ENCODE peak calls at places on chromosomes 4 and X, in four cellular contexts. F is mucosa of descending colon, H is thoracic aorta, Z is nephron progenitor cell. T is an unnamed sample.

GRCh38 chr4:149296503-149296902 is 519.1 kb downstream of the IQCM start:
- DNase-seq in Z (no peak), F (no peak), H (no peak), T (peak; percentile 14)

GRCh38 chrX:70201732-70202131 is 24.4 kb downstream of the DGAT2L6 start:
- DNase-seq in H (no peak), F (no peak), Z (no peak), T (no peak)

GRCh38 chr4:155602351-155603140 is 64.1 kb upstream of the GUCY1A1 start:
- DNase-seq in F (no peak), Z (no peak), H (no peak), T (no peak)

GRCh38 chr4:52869196-52869595 is 7.1 kb downstream of the RASL11B start:
- DNase-seq in H (peak; percentile 25), Z (peak; percentile 49), F (peak; percentile 35), T (no peak)

GRCh38 chr4:139266583-139267257 is 13.3 kb downstream of the MGARP start:
- DNase-seq in Z (peak; percentile 69), H (no peak), F (peak; percentile 80), T (peak; percentile 72)

GRCh38 chrX:2627272-2627867 is 63.7 kb upstream of the CD99 start:
- DNase-seq in F (peak; percentile 57), H (no peak), Z (peak; percentile 55), T (peak; percentile 29)

GRCh38 chr4:54233128-54233696 is 4.1 kb downstream of the PDGFRA start:
- DNase-seq in H (no peak), F (peak; percentile 83), Z (peak; percentile 93), T (peak; percentile 82)

GRCh38 chrX:2384486-2384885 is 116.3 kb downstream of the DHRSX start:
- DNase-seq in Z (no peak), F (no peak), H (no peak), T (no peak)

GRCh38 chr4:45472490-45472889 is 651.4 kb downstream of the GABRG1 start:
- DNase-seq in H (no peak), Z (no peak), F (no peak), T (no peak)

GRCh38 chrX:119398974-119399771 is at the start of gene SLC25A43:
- DNase-seq in Z (peak; percentile 42), F (peak; percentile 54), H (no peak), T (peak; percentile 20)

GRCh38 chr4:107740950-107741701 is 21.1 kb upstream of the PAPSS1 start:
- DNase-seq in H (no peak), F (peak; percentile 28), Z (peak; percentile 23), T (no peak)

GRCh38 chrX:134020910-134021309 is 35.5 kb upstream of the GPC3 start:
- DNase-seq in F (no peak), Z (no peak), H (no peak), T (no peak)

GRCh38 chr4:35358001-35358584 is 886.2 kb downstream of the ARAP2 start:
- DNase-seq in H (no peak), F (no peak), Z (no peak), T (no peak)

GRCh38 chr4:102338405-102338804 is 6.9 kb downstream of the SLC39A8 start:
- DNase-seq in Z (no peak), H (no peak), F (no peak), T (no peak)

GRCh38 chrX:100410083-100410590 is at the start of gene PCDH19:
- DNase-seq in Z (peak; percentile 89), F (peak; percentile 47), H (no peak), T (peak; percentile 35)

GRCh38 chr4:88320174-88320779 is 35.9 kb upstream of the PPM1K start:
- DNase-seq in F (no peak), Z (no peak), H (no peak), T (peak; percentile 14)

GRCh38 chr4:88211473-88212252 is 53.2 kb upstream of the ABCG2 start:
- DNase-seq in F (peak; percentile 83), H (no peak), Z (peak; percentile 56), T (peak; percentile 59)

GRCh38 chrX:132092439-132093065 is 35.3 kb downstream of the FRMD7 start:
- DNase-seq in H (peak; percentile 29), F (peak; percentile 76), Z (peak; percentile 73), T (peak; percentile 53)

GRCh38 chrX:130110379-130111219 is at the start of gene ELF4:
- DNase-seq in F (peak; percentile 53), H (no peak), Z (no peak), T (peak; percentile 59)

GRCh38 chrX:37785569-37785968 is 5.7 kb downstream of the CYBB start:
- DNase-seq in H (no peak), Z (no peak), F (no peak), T (no peak)

GRCh38 chr4:70925899-70926635 is 23.9 kb downstream of the MOB1B start:
- DNase-seq in F (no peak), H (no peak), Z (no peak), T (no peak)

GRCh38 chrX:139091086-139091485 is 379.6 kb upstream of the FGF13 start:
- DNase-seq in H (no peak), Z (no peak), F (no peak), T (no peak)

GRCh38 chr4:139301821-139302611 is at the start of gene NDUFC1:
- DNase-seq in H (no peak), Z (peak; percentile 63), F (peak; percentile 66), T (peak; percentile 56)

GRCh38 chr4:10635096-10635495 is 49.5 kb downstream of the CLNK start:
- DNase-seq in F (no peak), Z (no peak), H (no peak), T (no peak)

GRCh38 chr4:175469519-175469918 is 342.5 kb downstream of the GPM6A start:
- DNase-seq in H (no peak), F (no peak), Z (no peak), T (peak; percentile 4)

GRCh38 chr4:986949-987688 is at the start of gene IDUA:
- DNase-seq in H (no peak), F (peak; percentile 89), Z (peak; percentile 87), T (peak; percentile 88)

GRCh38 chr4:55278316-55278715 is 67.7 kb upstream of the SRD5A3 start:
- DNase-seq in F (peak; percentile 5), H (no peak), Z (no peak), T (no peak)

GRCh38 chrX:114976321-114976720 is 41.1 kb downstream of the IL13RA2 start:
- DNase-seq in H (no peak), Z (no peak), F (no peak), T (no peak)

GRCh38 chrX:45758319-45758718 is 557.6 kb upstream of the DIPK2B start:
- DNase-seq in F (no peak), Z (no peak), H (no peak), T (peak; percentile 80)

GRCh38 chr4:158540125-158540907 is 18.6 kb downstream of the RXFP1 start:
- DNase-seq in F (no peak), H (no peak), Z (no peak), T (no peak)

GRCh38 chrX:13383907-13384306 is 64.1 kb upstream of the ATXN3L start:
- DNase-seq in Z (no peak), H (no peak), F (no peak), T (no peak)

GRCh38 chrX:53281321-53281822 is at the start of gene IQSEC2:
- DNase-seq in Z (peak; percentile 61), H (peak; percentile 7), F (peak; percentile 88), T (peak; percentile 73)

GRCh38 chr4:163693776-163694175 is 199.3 kb downstream of the TMA16 start:
- DNase-seq in F (no peak), Z (no peak), H (no peak), T (peak; percentile 75)

GRCh38 chrX:113389846-113390245 is 549.2 kb upstream of the AMOT start:
- DNase-seq in F (no peak), Z (no peak), H (no peak), T (no peak)

GRCh38 chrX:66638591-66639500 is at the start of gene EDA2R:
- DNase-seq in H (no peak), F (peak; percentile 37), Z (peak; percentile 41), T (peak; percentile 89)

GRCh38 chrX:110568396-110568795 is 209.7 kb downstream of the RTL9 start:
- DNase-seq in F (no peak), Z (no peak), H (no peak), T (no peak)

GRCh38 chr4:127355738-127356137 is 277.0 kb upstream of the INTU start:
- DNase-seq in H (no peak), Z (no peak), F (no peak), T (no peak)

GRCh38 chr4:61400446-61400845 is 200.3 kb downstream of the ADGRL3 start:
- DNase-seq in F (no peak), Z (no peak), H (no peak), T (no peak)

T was measured in ACHN.